ENCODE peak calls at places on chromosome 17, in seven cellular contexts. One of them, this sample, is unnamed.

GRCh38 chr17:73711184-73711583 is 66.9 kb upstream of the SDK2 start:
- DNase-seq in H54: no peak
- DNase-seq in stimulated activated CD8-positive, alpha-beta memory T cell treated with anti-CD3 and anti-CD28 coated beads, Interleukin-12 subunit alpha, Interleukin-12 subunit beta, amount 100 ng/mL, for 4 hours: no peak
- DNase-seq in mesothelial cell of epicardium: no peak
- DNase-seq in AML-193: peak; percentile 63
- DNase-seq in stimulated activated CD4-positive, alpha-beta T cell treated with anti-CD3 and anti-CD28 coated beads, TNF-alpha, amount 100 ng/mL, for 48 hours: no peak
- DNase-seq in substantia nigra: no peak
- DNase-seq in this sample: no peak

GRCh38 chr17:82772026-82772425 is 20.2 kb downstream of the TBCD start:
- DNase-seq in mesothelial cell of epicardium: no peak
- DNase-seq in H54: peak; percentile 87
- DNase-seq in AML-193: no peak
- DNase-seq in stimulated activated CD8-positive, alpha-beta memory T cell treated with anti-CD3 and anti-CD28 coated beads, Interleukin-12 subunit alpha, Interleukin-12 subunit beta, amount 100 ng/mL, for 4 hours: no peak
- DNase-seq in stimulated activated CD4-positive, alpha-beta T cell treated with anti-CD3 and anti-CD28 coated beads, TNF-alpha, amount 100 ng/mL, for 48 hours: no peak
- DNase-seq in substantia nigra: no peak
- DNase-seq in this sample: peak; percentile 54

GRCh38 chr17:81563861-81564586 is 11.9 kb upstream of the FAAP100 start:
- DNase-seq in H54: no peak
- DNase-seq in mesothelial cell of epicardium: no peak
- DNase-seq in stimulated activated CD4-positive, alpha-beta T cell treated with anti-CD3 and anti-CD28 coated beads, TNF-alpha, amount 100 ng/mL, for 48 hours: no peak
- DNase-seq in AML-193: no peak
- DNase-seq in substantia nigra: no peak
- DNase-seq in stimulated activated CD8-positive, alpha-beta memory T cell treated with anti-CD3 and anti-CD28 coated beads, Interleukin-12 subunit alpha, Interleukin-12 subunit beta, amount 100 ng/mL, for 4 hours: no peak
- DNase-seq in this sample: no peak

GRCh38 chr17:8563981-8564602 is 66.4 kb downstream of the MYH10 start:
- DNase-seq in mesothelial cell of epicardium: no peak
- DNase-seq in H54: no peak
- DNase-seq in stimulated activated CD4-positive, alpha-beta T cell treated with anti-CD3 and anti-CD28 coated beads, TNF-alpha, amount 100 ng/mL, for 48 hours: no peak
- DNase-seq in stimulated activated CD8-positive, alpha-beta memory T cell treated with anti-CD3 and anti-CD28 coated beads, Interleukin-12 subunit alpha, Interleukin-12 subunit beta, amount 100 ng/mL, for 4 hours: no peak
- DNase-seq in AML-193: no peak
- DNase-seq in substantia nigra: no peak
- DNase-seq in this sample: no peak

GRCh38 chr17:15384142-15384803 is 42.9 kb upstream of the TEKT3 start:
- DNase-seq in H54: no peak
- DNase-seq in AML-193: no peak
- DNase-seq in stimulated activated CD8-positive, alpha-beta memory T cell treated with anti-CD3 and anti-CD28 coated beads, Interleukin-12 subunit alpha, Interleukin-12 subunit beta, amount 100 ng/mL, for 4 hours: no peak
- DNase-seq in stimulated activated CD4-positive, alpha-beta T cell treated with anti-CD3 and anti-CD28 coated beads, TNF-alpha, amount 100 ng/mL, for 48 hours: no peak
- DNase-seq in mesothelial cell of epicardium: no peak
- DNase-seq in substantia nigra: peak; percentile 47
- DNase-seq in this sample: no peak

GRCh38 chr17:7016406-7016805 is 4.0 kb downstream of the RNASEK start:
- DNase-seq in mesothelial cell of epicardium: no peak
- DNase-seq in substantia nigra: no peak
- DNase-seq in stimulated activated CD4-positive, alpha-beta T cell treated with anti-CD3 and anti-CD28 coated beads, TNF-alpha, amount 100 ng/mL, for 48 hours: no peak
- DNase-seq in AML-193: no peak
- DNase-seq in stimulated activated CD8-positive, alpha-beta memory T cell treated with anti-CD3 and anti-CD28 coated beads, Interleukin-12 subunit alpha, Interleukin-12 subunit beta, amount 100 ng/mL, for 4 hours: no peak
- DNase-seq in H54: no peak
- DNase-seq in this sample: no peak

GRCh38 chr17:37220609-37220953 is 155.2 kb upstream of the C17orf78 start:
- DNase-seq in stimulated activated CD8-positive, alpha-beta memory T cell treated with anti-CD3 and anti-CD28 coated beads, Interleukin-12 subunit alpha, Interleukin-12 subunit beta, amount 100 ng/mL, for 4 hours: no peak
- DNase-seq in mesothelial cell of epicardium: no peak
- DNase-seq in H54: peak; percentile 6
- DNase-seq in AML-193: peak; percentile 16
- DNase-seq in stimulated activated CD4-positive, alpha-beta T cell treated with anti-CD3 and anti-CD28 coated beads, TNF-alpha, amount 100 ng/mL, for 48 hours: no peak
- DNase-seq in substantia nigra: peak; percentile 16
- DNase-seq in this sample: no peak

GRCh38 chr17:57097832-57098421 is 12.9 kb downstream of the AKAP1 start:
- DNase-seq in stimulated activated CD4-positive, alpha-beta T cell treated with anti-CD3 and anti-CD28 coated beads, TNF-alpha, amount 100 ng/mL, for 48 hours: no peak
- DNase-seq in substantia nigra: peak; percentile 20
- DNase-seq in mesothelial cell of epicardium: no peak
- DNase-seq in AML-193: no peak
- DNase-seq in H54: peak; percentile 49
- DNase-seq in stimulated activated CD8-positive, alpha-beta memory T cell treated with anti-CD3 and anti-CD28 coated beads, Interleukin-12 subunit alpha, Interleukin-12 subunit beta, amount 100 ng/mL, for 4 hours: no peak
- DNase-seq in this sample: no peak

GRCh38 chr17:27878776-27879562 is 14.2 kb downstream of the LYRM9 start:
- DNase-seq in H54: no peak
- DNase-seq in stimulated activated CD8-positive, alpha-beta memory T cell treated with anti-CD3 and anti-CD28 coated beads, Interleukin-12 subunit alpha, Interleukin-12 subunit beta, amount 100 ng/mL, for 4 hours: no peak
- DNase-seq in stimulated activated CD4-positive, alpha-beta T cell treated with anti-CD3 and anti-CD28 coated beads, TNF-alpha, amount 100 ng/mL, for 48 hours: peak; percentile 33
- DNase-seq in mesothelial cell of epicardium: no peak
- DNase-seq in substantia nigra: no peak
- DNase-seq in AML-193: no peak
- DNase-seq in this sample: no peak

GRCh38 chr17:82242977-82243647 is 14.3 kb downstream of the SLC16A3 start:
- DNase-seq in stimulated activated CD4-positive, alpha-beta T cell treated with anti-CD3 and anti-CD28 coated beads, TNF-alpha, amount 100 ng/mL, for 48 hours: no peak
- DNase-seq in AML-193: no peak
- DNase-seq in substantia nigra: peak; percentile 81
- DNase-seq in stimulated activated CD8-positive, alpha-beta memory T cell treated with anti-CD3 and anti-CD28 coated beads, Interleukin-12 subunit alpha, Interleukin-12 subunit beta, amount 100 ng/mL, for 4 hours: no peak
- DNase-seq in H54: no peak
- DNase-seq in mesothelial cell of epicardium: no peak
- DNase-seq in this sample: no peak

GRCh38 chr17:10518271-10519037 is at the start of gene MYH1:
- DNase-seq in H54: no peak
- DNase-seq in substantia nigra: no peak
- DNase-seq in mesothelial cell of epicardium: no peak
- DNase-seq in stimulated activated CD4-positive, alpha-beta T cell treated with anti-CD3 and anti-CD28 coated beads, TNF-alpha, amount 100 ng/mL, for 48 hours: no peak
- DNase-seq in stimulated activated CD8-positive, alpha-beta memory T cell treated with anti-CD3 and anti-CD28 coated beads, Interleukin-12 subunit alpha, Interleukin-12 subunit beta, amount 100 ng/mL, for 4 hours: no peak
- DNase-seq in AML-193: no peak
- DNase-seq in this sample: no peak

GRCh38 chr17:50280068-50280467 is 5.8 kb downstream of the TMEM92 start:
- DNase-seq in H54: no peak
- DNase-seq in mesothelial cell of epicardium: no peak
- DNase-seq in AML-193: no peak
- DNase-seq in substantia nigra: no peak
- DNase-seq in stimulated activated CD8-positive, alpha-beta memory T cell treated with anti-CD3 and anti-CD28 coated beads, Interleukin-12 subunit alpha, Interleukin-12 subunit beta, amount 100 ng/mL, for 4 hours: no peak
- DNase-seq in stimulated activated CD4-positive, alpha-beta T cell treated with anti-CD3 and anti-CD28 coated beads, TNF-alpha, amount 100 ng/mL, for 48 hours: no peak
- DNase-seq in this sample: no peak

GRCh38 chr17:51079049-51079448 is 41.6 kb downstream of the SPAG9 start:
- DNase-seq in substantia nigra: no peak
- DNase-seq in mesothelial cell of epicardium: no peak
- DNase-seq in stimulated activated CD4-positive, alpha-beta T cell treated with anti-CD3 and anti-CD28 coated beads, TNF-alpha, amount 100 ng/mL, for 48 hours: no peak
- DNase-seq in AML-193: no peak
- DNase-seq in H54: no peak
- DNase-seq in stimulated activated CD8-positive, alpha-beta memory T cell treated with anti-CD3 and anti-CD28 coated beads, Interleukin-12 subunit alpha, Interleukin-12 subunit beta, amount 100 ng/mL, for 4 hours: no peak
- DNase-seq in this sample: no peak

GRCh38 chr17:973053-973452 is 6.5 kb downstream of the NXN start:
- DNase-seq in stimulated activated CD8-positive, alpha-beta memory T cell treated with anti-CD3 and anti-CD28 coated beads, Interleukin-12 subunit alpha, Interleukin-12 subunit beta, amount 100 ng/mL, for 4 hours: no peak
- DNase-seq in mesothelial cell of epicardium: no peak
- DNase-seq in substantia nigra: no peak
- DNase-seq in H54: no peak
- DNase-seq in AML-193: no peak
- DNase-seq in stimulated activated CD4-positive, alpha-beta T cell treated with anti-CD3 and anti-CD28 coated beads, TNF-alpha, amount 100 ng/mL, for 48 hours: no peak
- DNase-seq in this sample: no peak

GRCh38 chr17:57615836-57616235 is 129.3 kb downstream of the CCDC182 start:
- DNase-seq in mesothelial cell of epicardium: no peak
- DNase-seq in H54: no peak
- DNase-seq in stimulated activated CD8-positive, alpha-beta memory T cell treated with anti-CD3 and anti-CD28 coated beads, Interleukin-12 subunit alpha, Interleukin-12 subunit beta, amount 100 ng/mL, for 4 hours: no peak
- DNase-seq in substantia nigra: no peak
- DNase-seq in AML-193: no peak
- DNase-seq in stimulated activated CD4-positive, alpha-beta T cell treated with anti-CD3 and anti-CD28 coated beads, TNF-alpha, amount 100 ng/mL, for 48 hours: no peak
- DNase-seq in this sample: no peak

GRCh38 chr17:28657756-28658155 is 4.0 kb downstream of the SDF2 start:
- DNase-seq in stimulated activated CD8-positive, alpha-beta memory T cell treated with anti-CD3 and anti-CD28 coated beads, Interleukin-12 subunit alpha, Interleukin-12 subunit beta, amount 100 ng/mL, for 4 hours: no peak
- DNase-seq in AML-193: no peak
- DNase-seq in mesothelial cell of epicardium: no peak
- DNase-seq in stimulated activated CD4-positive, alpha-beta T cell treated with anti-CD3 and anti-CD28 coated beads, TNF-alpha, amount 100 ng/mL, for 48 hours: no peak
- DNase-seq in substantia nigra: no peak
- DNase-seq in H54: no peak
- DNase-seq in this sample: no peak

GRCh38 chr17:51537996-51538550 is 277.7 kb downstream of the UTP18 start:
- DNase-seq in stimulated activated CD8-positive, alpha-beta memory T cell treated with anti-CD3 and anti-CD28 coated beads, Interleukin-12 subunit alpha, Interleukin-12 subunit beta, amount 100 ng/mL, for 4 hours: no peak
- DNase-seq in mesothelial cell of epicardium: no peak
- DNase-seq in substantia nigra: no peak
- DNase-seq in stimulated activated CD4-positive, alpha-beta T cell treated with anti-CD3 and anti-CD28 coated beads, TNF-alpha, amount 100 ng/mL, for 48 hours: no peak
- DNase-seq in AML-193: no peak
- DNase-seq in H54: no peak
- DNase-seq in this sample: no peak

GRCh38 chr17:8073627-8074485 is 13.7 kb downstream of the ALOX12B start:
- DNase-seq in stimulated activated CD4-positive, alpha-beta T cell treated with anti-CD3 and anti-CD28 coated beads, TNF-alpha, amount 100 ng/mL, for 48 hours: peak; percentile 82
- DNase-seq in stimulated activated CD8-positive, alpha-beta memory T cell treated with anti-CD3 and anti-CD28 coated beads, Interleukin-12 subunit alpha, Interleukin-12 subunit beta, amount 100 ng/mL, for 4 hours: peak; percentile 71
- DNase-seq in substantia nigra: peak; percentile 36
- DNase-seq in H54: peak; percentile 86
- DNase-seq in AML-193: peak; percentile 15
- DNase-seq in mesothelial cell of epicardium: peak; percentile 80
- DNase-seq in this sample: peak; percentile 91

GRCh38 chr17:951388-952132 is 28.0 kb downstream of the NXN start:
- DNase-seq in stimulated activated CD8-positive, alpha-beta memory T cell treated with anti-CD3 and anti-CD28 coated beads, Interleukin-12 subunit alpha, Interleukin-12 subunit beta, amount 100 ng/mL, for 4 hours: no peak
- DNase-seq in mesothelial cell of epicardium: peak; percentile 66
- DNase-seq in stimulated activated CD4-positive, alpha-beta T cell treated with anti-CD3 and anti-CD28 coated beads, TNF-alpha, amount 100 ng/mL, for 48 hours: no peak
- DNase-seq in H54: peak; percentile 97
- DNase-seq in substantia nigra: no peak
- DNase-seq in AML-193: no peak
- DNase-seq in this sample: peak; percentile 90

GRCh38 chr17:30376621-30377452 is 1.9 kb upstream of the CPD start:
- DNase-seq in mesothelial cell of epicardium: no peak
- DNase-seq in stimulated activated CD4-positive, alpha-beta T cell treated with anti-CD3 and anti-CD28 coated beads, TNF-alpha, amount 100 ng/mL, for 48 hours: peak; percentile 63
- DNase-seq in stimulated activated CD8-positive, alpha-beta memory T cell treated with anti-CD3 and anti-CD28 coated beads, Interleukin-12 subunit alpha, Interleukin-12 subunit beta, amount 100 ng/mL, for 4 hours: peak; percentile 31
- DNase-seq in substantia nigra: peak; percentile 17
- DNase-seq in H54: no peak
- DNase-seq in AML-193: no peak
- DNase-seq in this sample: peak; percentile 64

GRCh38 chr17:48244814-48245213 is 137.2 kb downstream of the SNX11 start:
- DNase-seq in stimulated activated CD8-positive, alpha-beta memory T cell treated with anti-CD3 and anti-CD28 coated beads, Interleukin-12 subunit alpha, Interleukin-12 subunit beta, amount 100 ng/mL, for 4 hours: no peak
- DNase-seq in substantia nigra: no peak
- DNase-seq in stimulated activated CD4-positive, alpha-beta T cell treated with anti-CD3 and anti-CD28 coated beads, TNF-alpha, amount 100 ng/mL, for 48 hours: no peak
- DNase-seq in mesothelial cell of epicardium: no peak
- DNase-seq in H54: no peak
- DNase-seq in AML-193: no peak
- DNase-seq in this sample: no peak

GRCh38 chr17:13646411-13646810 is 44.7 kb upstream of the HS3ST3A1 start:
- DNase-seq in stimulated activated CD8-positive, alpha-beta memory T cell treated with anti-CD3 and anti-CD28 coated beads, Interleukin-12 subunit alpha, Interleukin-12 subunit beta, amount 100 ng/mL, for 4 hours: no peak
- DNase-seq in mesothelial cell of epicardium: no peak
- DNase-seq in H54: no peak
- DNase-seq in substantia nigra: no peak
- DNase-seq in AML-193: no peak
- DNase-seq in stimulated activated CD4-positive, alpha-beta T cell treated with anti-CD3 and anti-CD28 coated beads, TNF-alpha, amount 100 ng/mL, for 48 hours: no peak
- DNase-seq in this sample: no peak

GRCh38 chr17:72591500-72592241 is 470.9 kb downstream of the SOX9 start:
- DNase-seq in substantia nigra: no peak
- DNase-seq in stimulated activated CD8-positive, alpha-beta memory T cell treated with anti-CD3 and anti-CD28 coated beads, Interleukin-12 subunit alpha, Interleukin-12 subunit beta, amount 100 ng/mL, for 4 hours: no peak
- DNase-seq in mesothelial cell of epicardium: peak; percentile 46
- DNase-seq in AML-193: no peak
- DNase-seq in H54: peak; percentile 40
- DNase-seq in stimulated activated CD4-positive, alpha-beta T cell treated with anti-CD3 and anti-CD28 coated beads, TNF-alpha, amount 100 ng/mL, for 48 hours: no peak
- DNase-seq in this sample: no peak

GRCh38 chr17:56812971-56813388 is 20.7 kb downstream of the C17orf67 start:
- DNase-seq in mesothelial cell of epicardium: peak; percentile 46
- DNase-seq in substantia nigra: no peak
- DNase-seq in stimulated activated CD4-positive, alpha-beta T cell treated with anti-CD3 and anti-CD28 coated beads, TNF-alpha, amount 100 ng/mL, for 48 hours: no peak
- DNase-seq in AML-193: no peak
- DNase-seq in stimulated activated CD8-positive, alpha-beta memory T cell treated with anti-CD3 and anti-CD28 coated beads, Interleukin-12 subunit alpha, Interleukin-12 subunit beta, amount 100 ng/mL, for 4 hours: no peak
- DNase-seq in H54: no peak
- DNase-seq in this sample: no peak

GRCh38 chr17:2087597-2088211 is 32.8 kb downstream of the HIC1 start:
- DNase-seq in stimulated activated CD4-positive, alpha-beta T cell treated with anti-CD3 and anti-CD28 coated beads, TNF-alpha, amount 100 ng/mL, for 48 hours: peak; percentile 48
- DNase-seq in mesothelial cell of epicardium: no peak
- DNase-seq in H54: no peak
- DNase-seq in substantia nigra: peak; percentile 34
- DNase-seq in AML-193: peak; percentile 87
- DNase-seq in stimulated activated CD8-positive, alpha-beta memory T cell treated with anti-CD3 and anti-CD28 coated beads, Interleukin-12 subunit alpha, Interleukin-12 subunit beta, amount 100 ng/mL, for 4 hours: peak; percentile 27
- DNase-seq in this sample: no peak

This sample was measured in A549.